ENCODE peak calls at places on chromosomes 4 and X, in four cellular contexts. Y is endodermal cell, I is right atrium auricular region, O is Peyer's patch. R is an unnamed sample. For H3K4me1 and H3K36me3, the result is how much of the 10 kb centered on the place peaks cover.

GRCh38 chr4:6692806-6693205 is 872 bp upstream of the S100P start:
- DNase-seq in Y (no peak), I (no peak), O (no peak), R (peak)

GRCh38 chr4:6360385-6360784 is 90.7 kb downstream of the WFS1 start:
- DNase-seq in Y (peak), I (no peak), O (no peak), R (no peak)

GRCh38 chrX:37753384-37753783 is 26.5 kb upstream of the CYBB start:
- DNase-seq in Y (no peak), I (no peak), O (no peak), R (no peak)

GRCh38 chrX:100381613-100382012 is 28.5 kb downstream of the PCDH19 start:
- DNase-seq in Y (no peak), I (no peak), O (no peak), R (no peak)

GRCh38 chr4:126560794-126561193 is 1072.0 kb upstream of the INTU start:
- DNase-seq in Y (no peak), I (no peak), O (no peak), R (no peak)

GRCh38 chr4:11635336-11635735 is 206.6 kb upstream of the HS3ST1 start:
- DNase-seq in Y (no peak), I (no peak), O (no peak), R (peak)

GRCh38 chr4:147596976-147597375 is 20.2 kb upstream of the TMEM184C start:
- DNase-seq in Y (no peak), I (no peak), O (no peak), R (no peak)

GRCh38 chrX:2427147-2427546 is 73.6 kb downstream of the DHRSX start:
- DNase-seq in Y (no peak), I (no peak), O (no peak), R (no peak)

GRCh38 chrX:69307029-69307428 is 141.8 kb upstream of the PJA1 start:
- DNase-seq in Y (peak), I (no peak), O (no peak), R (no peak)

GRCh38 chrX:48945517-48946348 is 11.7 kb downstream of the OTUD5 start:
- DNase-seq in Y (peak), I (no peak), O (no peak), R (peak)

GRCh38 chrX:39718951-39719350 is 378.8 kb downstream of the BCOR start:
- DNase-seq in Y (no peak), I (no peak), O (no peak), R (no peak)

GRCh38 chr4:42750091-42750490 is 93.2 kb upstream of the ATP8A1 start:
- DNase-seq in Y (peak), I (no peak), O (no peak), R (no peak)

DNA sequence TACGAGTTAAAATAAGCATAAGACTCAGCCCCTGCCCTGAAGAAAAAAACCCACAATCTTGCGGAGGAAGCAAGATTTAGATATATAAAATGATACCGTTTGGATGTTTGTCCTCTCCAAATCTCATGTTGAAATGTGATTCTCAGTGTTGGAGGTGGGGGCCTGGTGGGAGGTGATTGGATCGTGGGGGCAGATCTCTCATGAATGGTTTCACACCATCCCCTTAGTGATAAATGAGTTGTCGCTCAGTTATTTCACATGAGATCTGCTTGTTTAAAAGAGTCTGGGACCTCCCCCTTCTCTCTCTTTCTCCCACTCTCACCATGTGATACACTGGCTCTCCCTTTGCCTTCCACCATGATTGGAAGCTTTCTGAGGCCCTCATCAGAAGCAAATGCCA is 28.6 kb downstream of the EFHC2 start:
- DNase-seq in Y (no peak), I (no peak), O (no peak), R (no peak)
- H3K4me1 ChIP-seq in Y (under half), I (under half), O (under half), R (under half)

DNA sequence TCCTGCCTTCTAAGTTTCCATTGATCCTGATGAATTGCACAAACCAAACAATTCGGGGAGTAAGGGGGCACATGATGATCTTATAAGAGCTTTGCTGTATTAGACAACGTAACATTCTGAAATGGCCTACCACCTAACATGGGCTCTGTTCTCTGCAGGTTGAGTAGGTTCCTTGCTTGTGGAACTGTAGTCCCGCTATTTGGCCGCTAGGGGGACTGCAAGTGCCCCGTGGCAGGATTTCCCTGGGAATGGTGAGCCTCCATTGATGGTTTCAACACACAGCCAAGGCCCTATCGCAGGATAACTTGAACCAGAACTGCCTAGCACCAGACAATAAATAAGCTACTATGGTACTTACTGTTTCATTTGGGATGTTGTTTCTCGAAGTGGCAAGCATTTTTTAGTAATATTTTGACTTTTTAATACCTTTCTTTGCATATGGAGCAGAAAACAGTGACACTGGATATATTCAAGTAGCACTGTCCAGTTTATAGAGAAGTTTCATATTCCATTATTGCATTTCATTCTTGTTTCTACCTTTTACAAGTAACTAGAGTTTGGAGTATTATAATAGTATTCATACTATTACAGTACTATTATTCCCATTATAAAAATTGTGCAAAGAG is 11.9 kb downstream of the AR start:
- DNase-seq in Y (peak), I (no peak), O (no peak), R (peak)
- TF ChIP-seq CTCF in Y (peak), I (peak), O (peak), R (peak)

DNA sequence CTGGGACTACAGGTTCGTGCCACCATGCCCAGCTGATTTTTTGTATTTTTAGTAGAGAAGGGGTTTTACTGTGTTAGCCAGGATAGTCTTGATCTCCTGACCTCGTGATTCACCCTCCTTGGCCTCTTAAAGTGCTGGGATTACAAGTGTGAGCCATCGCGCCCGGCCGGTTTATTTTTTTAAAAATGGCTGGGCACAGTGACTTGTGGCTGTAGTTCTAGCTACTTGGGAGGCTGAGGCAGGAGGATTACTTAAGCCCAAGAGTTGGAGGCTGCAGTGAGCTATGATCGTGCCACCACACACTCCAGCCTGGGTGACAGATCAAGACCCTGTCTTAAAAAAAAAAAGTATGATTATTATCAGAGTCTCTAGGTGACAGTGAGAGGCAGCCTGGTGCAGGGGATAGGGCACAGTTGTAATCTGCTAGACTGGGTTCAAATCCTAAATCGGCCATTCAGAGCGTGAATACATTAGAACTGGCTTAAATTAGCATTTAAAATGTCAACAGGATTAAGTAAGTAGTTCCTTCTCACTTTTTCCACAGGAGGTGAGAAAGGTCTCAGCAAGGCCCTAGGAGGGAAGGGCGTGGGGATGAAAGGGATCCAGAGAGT is 435 bp upstream of the MGST2 start:
- DNase-seq in Y (no peak), I (no peak), O (no peak), R (no peak)
- H3K36me3 ChIP-seq in Y (under half), I (under half), O (under half), R (under half)

GRCh38 chr4:108143515-108143914 is 25.2 kb downstream of the LEF1 start:
- DNase-seq in Y (no peak), I (no peak), O (no peak), R (no peak)
- H3K4me1 ChIP-seq in Y (under half), I (under half), O (under half), R (under half)

GRCh38 chrX:23079347-23079746 is 79.6 kb downstream of the DDX53 start:
- DNase-seq in Y (no peak), I (no peak), O (no peak), R (no peak)
- TF ChIP-seq CTCF in Y (peak), I (peak), O (no peak), R (no peak)

GRCh38 chr4:137523329-137523728 is 9.0 kb downstream of the PCDH18 start:
- DNase-seq in Y (no peak), I (no peak), O (no peak), R (no peak)

GRCh38 chr4:137529432-137529831 is 2.9 kb downstream of the PCDH18 start:
- DNase-seq in Y (no peak), I (no peak), O (no peak), R (no peak)

GRCh38 chr4:137524642-137525384 is 7.5 kb downstream of the PCDH18 start:
- DNase-seq in Y (no peak), I (no peak), O (no peak), R (no peak)

GRCh38 chr4:137530176-137530575 is 2.1 kb downstream of the PCDH18 start:
- DNase-seq in Y (no peak), I (no peak), O (no peak), R (no peak)

GRCh38 chr4:137526681-137527080 is 5.6 kb downstream of the PCDH18 start:
- DNase-seq in Y (no peak), I (no peak), O (no peak), R (no peak)
- H3K36me3 ChIP-seq in Y (under half), I (under half), O (under half), R (under half)

R was measured in Caco-2.